ENCODE peak calls at places on chromosomes 6 and 20, in nine cellular contexts. One of them, this sample, is unnamed. For H3K4me1 and H3K9me3, the result is how much of the 10 kb centered on the place peaks cover.

GRCh38 chr6:94600648-94601047 is 976.7 kb upstream of the MANEA start:
- DNase-seq in mammary epithelial cell: no peak
- DNase-seq in stomach: no peak
- DNase-seq in H1: no peak
- DNase-seq in psoas muscle: no peak
- DNase-seq in suprapubic skin: no peak
- DNase-seq in heart left ventricle: no peak
- DNase-seq in A549: no peak
- DNase-seq in CD8-positive, alpha-beta T cell: no peak
- DNase-seq in this sample: no peak

GRCh38 chr6:31356946-31357466 is at the start of gene HLA-B:
- DNase-seq in mammary epithelial cell: peak
- DNase-seq in stomach: peak
- DNase-seq in H1: peak
- DNase-seq in psoas muscle: peak
- DNase-seq in suprapubic skin: peak
- DNase-seq in heart left ventricle: peak
- DNase-seq in A549: peak
- DNase-seq in CD8-positive, alpha-beta T cell: peak
- DNase-seq in this sample: no peak

GRCh38 chr6:66307490-66307889 is 600.5 kb upstream of the EYS start:
- DNase-seq in mammary epithelial cell: no peak
- DNase-seq in stomach: no peak
- DNase-seq in H1: no peak
- DNase-seq in psoas muscle: no peak
- DNase-seq in suprapubic skin: no peak
- DNase-seq in heart left ventricle: no peak
- DNase-seq in A549: no peak
- DNase-seq in CD8-positive, alpha-beta T cell: no peak
- DNase-seq in this sample: no peak

GRCh38 chr20:63653041-63653973 is at the start of gene STMN3:
- DNase-seq in mammary epithelial cell: peak
- DNase-seq in stomach: peak
- DNase-seq in H1: peak
- DNase-seq in psoas muscle: peak
- DNase-seq in suprapubic skin: peak
- DNase-seq in heart left ventricle: peak
- DNase-seq in A549: peak
- DNase-seq in CD8-positive, alpha-beta T cell: peak
- DNase-seq in this sample: peak

GRCh38 chr20:4067600-4068261 is 52.4 kb upstream of the RNF24 start:
- DNase-seq in mammary epithelial cell: peak
- DNase-seq in stomach: no peak
- DNase-seq in H1: no peak
- DNase-seq in psoas muscle: no peak
- DNase-seq in suprapubic skin: no peak
- DNase-seq in heart left ventricle: no peak
- DNase-seq in A549: no peak
- DNase-seq in CD8-positive, alpha-beta T cell: no peak
- DNase-seq in this sample: no peak

GRCh38 chr6:37774028-37774680 is 45.4 kb upstream of the ZFAND3 start:
- DNase-seq in mammary epithelial cell: no peak
- DNase-seq in stomach: no peak
- DNase-seq in H1: no peak
- DNase-seq in psoas muscle: no peak
- DNase-seq in suprapubic skin: no peak
- DNase-seq in heart left ventricle: no peak
- DNase-seq in A549: no peak
- DNase-seq in CD8-positive, alpha-beta T cell: no peak
- DNase-seq in this sample: no peak

GRCh38 chr6:8113260-8113659 is 10.9 kb upstream of the EEF1E1 start:
- DNase-seq in mammary epithelial cell: no peak
- DNase-seq in stomach: no peak
- DNase-seq in H1: no peak
- DNase-seq in psoas muscle: no peak
- DNase-seq in suprapubic skin: no peak
- DNase-seq in heart left ventricle: no peak
- DNase-seq in A549: no peak
- DNase-seq in CD8-positive, alpha-beta T cell: no peak
- DNase-seq in this sample: no peak

GRCh38 chr6:157227202-157228166 is 95.8 kb downstream of the TMEM242 start:
- DNase-seq in mammary epithelial cell: no peak
- DNase-seq in stomach: no peak
- DNase-seq in H1: no peak
- DNase-seq in psoas muscle: no peak
- DNase-seq in suprapubic skin: peak
- DNase-seq in heart left ventricle: no peak
- DNase-seq in A549: peak
- DNase-seq in CD8-positive, alpha-beta T cell: no peak
- DNase-seq in this sample: no peak

GRCh38 chr6:52483671-52484003 is 63.5 kb downstream of the EFHC1 start:
- DNase-seq in mammary epithelial cell: no peak
- DNase-seq in stomach: no peak
- DNase-seq in H1: no peak
- DNase-seq in psoas muscle: no peak
- DNase-seq in suprapubic skin: no peak
- DNase-seq in heart left ventricle: no peak
- DNase-seq in A549: no peak
- DNase-seq in CD8-positive, alpha-beta T cell: no peak
- DNase-seq in this sample: no peak

DNA sequence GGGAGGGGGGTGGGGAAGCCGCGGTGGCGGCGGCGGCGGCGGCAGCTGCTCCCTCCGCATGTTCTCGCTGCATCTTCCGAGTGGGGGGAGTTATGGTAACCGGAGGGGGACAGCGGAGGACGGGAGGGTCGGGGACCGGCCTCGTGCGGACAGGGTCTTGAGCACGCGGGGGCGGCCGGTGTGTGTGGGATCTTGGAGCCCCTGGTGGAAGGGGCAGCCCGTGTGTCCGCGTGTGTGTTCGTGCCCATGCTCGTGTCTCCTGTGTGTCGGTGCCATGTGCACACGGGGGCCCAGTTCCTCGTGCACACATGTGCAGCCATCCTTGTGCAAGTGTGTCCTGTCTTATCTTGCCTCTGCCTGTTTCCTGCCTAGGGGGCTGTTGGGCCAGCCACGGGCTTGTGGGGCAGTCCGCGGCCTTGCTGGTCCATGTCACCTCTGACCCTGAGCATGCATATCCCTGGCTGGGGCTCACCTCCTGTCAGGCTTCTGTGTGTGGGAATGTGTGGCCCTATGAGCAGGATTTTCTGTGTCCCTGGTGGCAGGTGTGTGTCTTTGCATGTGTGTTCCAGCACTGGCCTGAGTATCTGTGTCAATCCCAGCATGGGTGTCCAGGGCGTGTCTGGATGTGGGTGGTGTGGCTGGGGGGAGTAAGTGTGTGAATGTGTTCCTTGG is 8.5 kb downstream of the SYNGAP1 start:
- DNase-seq in mammary epithelial cell: peak
- DNase-seq in stomach: no peak
- DNase-seq in H1: no peak
- DNase-seq in psoas muscle: no peak
- DNase-seq in suprapubic skin: no peak
- DNase-seq in heart left ventricle: no peak
- DNase-seq in A549: peak
- DNase-seq in CD8-positive, alpha-beta T cell: peak
- DNase-seq in this sample: peak
- TF ChIP-seq CTCF in mammary epithelial cell: peak
- TF ChIP-seq CTCF in stomach: peak
- TF ChIP-seq CTCF in H1: no peak
- TF ChIP-seq CTCF in psoas muscle: no peak
- TF ChIP-seq CTCF in suprapubic skin: peak
- TF ChIP-seq CTCF in heart left ventricle: peak
- TF ChIP-seq CTCF in A549: no peak
- TF ChIP-seq CTCF in CD8-positive, alpha-beta T cell: peak
- TF ChIP-seq CTCF in this sample: peak

GRCh38 chr6:34961082-34961481 is 72.0 kb downstream of the ANKS1A start:
- DNase-seq in mammary epithelial cell: no peak
- DNase-seq in stomach: no peak
- DNase-seq in H1: no peak
- DNase-seq in psoas muscle: no peak
- DNase-seq in suprapubic skin: no peak
- DNase-seq in heart left ventricle: no peak
- DNase-seq in A549: no peak
- DNase-seq in CD8-positive, alpha-beta T cell: no peak
- DNase-seq in this sample: no peak
- H3K4me1 ChIP-seq in mammary epithelial cell: under half
- H3K4me1 ChIP-seq in stomach: under half
- H3K4me1 ChIP-seq in H1: under half
- H3K4me1 ChIP-seq in psoas muscle: under half
- H3K4me1 ChIP-seq in suprapubic skin: under half
- H3K4me1 ChIP-seq in heart left ventricle: half or more
- H3K4me1 ChIP-seq in A549: under half
- H3K4me1 ChIP-seq in CD8-positive, alpha-beta T cell: under half
- H3K4me1 ChIP-seq in this sample: under half

GRCh38 chr20:29313481-29313880 is 1944.0 kb upstream of the DEFB115 start:
- DNase-seq in mammary epithelial cell: no peak
- DNase-seq in stomach: no peak
- DNase-seq in H1: no peak
- DNase-seq in psoas muscle: peak
- DNase-seq in suprapubic skin: no peak
- DNase-seq in heart left ventricle: no peak
- DNase-seq in A549: no peak
- DNase-seq in CD8-positive, alpha-beta T cell: no peak
- DNase-seq in this sample: no peak
- H3K9me3 ChIP-seq in mammary epithelial cell: under half
- H3K9me3 ChIP-seq in stomach: under half
- H3K9me3 ChIP-seq in H1: half or more
- H3K9me3 ChIP-seq in psoas muscle: under half
- H3K9me3 ChIP-seq in suprapubic skin: under half
- H3K9me3 ChIP-seq in heart left ventricle: under half
- H3K9me3 ChIP-seq in A549: under half
- H3K9me3 ChIP-seq in CD8-positive, alpha-beta T cell: under half
- H3K9me3 ChIP-seq in this sample: under half

DNA sequence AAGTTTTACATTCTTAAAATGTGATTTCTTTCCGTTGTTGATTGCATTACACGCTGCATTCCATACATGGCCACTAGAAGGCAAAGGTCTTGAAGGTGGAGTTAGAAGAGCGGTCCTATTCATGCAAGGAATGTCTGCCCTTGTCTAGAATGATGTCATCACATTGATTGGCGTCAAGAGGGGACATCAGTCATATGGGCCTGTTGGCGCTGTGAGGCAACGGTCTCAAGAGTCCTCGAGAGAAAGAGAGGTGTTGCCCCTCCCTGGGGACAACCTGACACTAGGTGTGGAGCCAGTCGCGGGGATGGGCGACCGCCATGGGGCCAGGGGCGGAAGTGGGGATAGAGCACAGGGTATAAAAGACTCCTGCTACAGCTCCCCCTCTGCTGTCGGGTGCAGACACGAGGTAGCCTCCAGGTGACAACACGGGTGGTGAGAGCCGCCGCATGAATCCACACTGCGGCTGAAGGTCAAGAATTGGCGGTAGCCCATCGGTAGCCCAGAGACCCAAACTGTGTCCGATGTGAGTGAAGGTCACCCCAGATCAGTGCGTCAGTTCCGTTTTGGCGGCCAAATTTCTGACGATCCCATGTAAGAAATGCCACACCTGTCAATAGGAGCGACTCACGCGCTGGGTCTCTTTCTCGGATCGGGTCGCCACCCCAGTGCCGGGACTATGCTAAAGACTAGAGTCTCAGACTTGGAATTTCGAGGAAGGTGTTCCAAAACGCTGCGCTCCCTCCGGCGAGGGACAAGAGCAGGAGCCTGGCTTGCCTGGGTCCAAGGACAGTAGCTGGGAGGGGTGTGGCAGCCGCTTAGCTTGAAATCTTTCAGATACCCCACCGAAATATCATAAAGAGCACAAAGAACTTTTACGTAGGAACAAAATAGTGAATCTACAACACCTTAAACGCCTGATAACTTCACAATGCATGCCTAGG is 93.2 kb upstream of the ZNF184 start:
- DNase-seq in mammary epithelial cell: no peak
- DNase-seq in stomach: no peak
- DNase-seq in H1: peak
- DNase-seq in psoas muscle: no peak
- DNase-seq in suprapubic skin: no peak
- DNase-seq in heart left ventricle: no peak
- DNase-seq in A549: no peak
- DNase-seq in CD8-positive, alpha-beta T cell: no peak
- DNase-seq in this sample: no peak
- TF ChIP-seq CTCF in mammary epithelial cell: peak
- TF ChIP-seq CTCF in stomach: no peak
- TF ChIP-seq CTCF in H1: no peak
- TF ChIP-seq CTCF in psoas muscle: no peak
- TF ChIP-seq CTCF in suprapubic skin: no peak
- TF ChIP-seq CTCF in heart left ventricle: no peak
- TF ChIP-seq CTCF in A549: peak
- TF ChIP-seq CTCF in CD8-positive, alpha-beta T cell: no peak
- TF ChIP-seq CTCF in this sample: peak

GRCh38 chr20:57394087-57395082 is 3.2 kb downstream of the RBM38 start:
- DNase-seq in mammary epithelial cell: no peak
- DNase-seq in stomach: no peak
- DNase-seq in H1: no peak
- DNase-seq in psoas muscle: peak
- DNase-seq in suprapubic skin: no peak
- DNase-seq in heart left ventricle: peak
- DNase-seq in A549: no peak
- DNase-seq in CD8-positive, alpha-beta T cell: peak
- DNase-seq in this sample: no peak
- H3K4me1 ChIP-seq in mammary epithelial cell: under half
- H3K4me1 ChIP-seq in stomach: half or more
- H3K4me1 ChIP-seq in H1: under half
- H3K4me1 ChIP-seq in psoas muscle: half or more
- H3K4me1 ChIP-seq in suprapubic skin: half or more
- H3K4me1 ChIP-seq in heart left ventricle: half or more
- H3K4me1 ChIP-seq in A549: under half
- H3K4me1 ChIP-seq in CD8-positive, alpha-beta T cell: half or more
- H3K4me1 ChIP-seq in this sample: under half

DNA sequence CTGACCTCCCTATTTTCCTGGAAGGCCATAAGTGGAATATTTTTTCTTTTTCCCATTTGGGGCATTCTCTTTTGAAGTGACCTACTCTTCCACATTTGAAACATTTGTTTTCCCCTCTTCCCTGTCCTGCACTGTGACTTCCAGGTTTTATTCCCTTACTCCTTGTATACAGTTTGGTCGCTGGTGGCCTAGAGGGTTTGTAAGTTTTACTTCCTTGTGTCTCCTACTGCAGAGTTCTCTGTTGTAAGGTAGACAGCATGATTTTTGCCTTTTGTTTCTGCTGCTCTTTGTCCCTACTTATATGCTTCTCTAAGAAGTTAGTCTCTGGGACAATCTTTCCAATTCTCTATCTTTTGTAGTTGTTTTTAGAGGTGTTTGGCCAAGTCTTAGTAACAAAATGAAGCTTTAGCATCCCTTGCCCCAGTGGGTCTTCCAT is 7.4 kb upstream of the ZNFX1 start:
- DNase-seq in mammary epithelial cell: no peak
- DNase-seq in stomach: no peak
- DNase-seq in H1: no peak
- DNase-seq in psoas muscle: no peak
- DNase-seq in suprapubic skin: no peak
- DNase-seq in heart left ventricle: no peak
- DNase-seq in A549: no peak
- DNase-seq in CD8-positive, alpha-beta T cell: no peak
- DNase-seq in this sample: no peak
- H3K9me3 ChIP-seq in mammary epithelial cell: under half
- H3K9me3 ChIP-seq in stomach: under half
- H3K9me3 ChIP-seq in H1: under half
- H3K9me3 ChIP-seq in psoas muscle: under half
- H3K9me3 ChIP-seq in suprapubic skin: under half
- H3K9me3 ChIP-seq in heart left ventricle: half or more
- H3K9me3 ChIP-seq in A549: under half
- H3K9me3 ChIP-seq in CD8-positive, alpha-beta T cell: half or more
- H3K9me3 ChIP-seq in this sample: under half

GRCh38 chr20:1368448-1369199 is 24.2 kb downstream of the FKBP1A start:
- DNase-seq in mammary epithelial cell: no peak
- DNase-seq in stomach: no peak
- DNase-seq in H1: no peak
- DNase-seq in psoas muscle: no peak
- DNase-seq in suprapubic skin: no peak
- DNase-seq in heart left ventricle: no peak
- DNase-seq in A549: no peak
- DNase-seq in CD8-positive, alpha-beta T cell: no peak
- DNase-seq in this sample: no peak
- TF ChIP-seq CTCF in mammary epithelial cell: no peak
- TF ChIP-seq CTCF in stomach: no peak
- TF ChIP-seq CTCF in H1: no peak
- TF ChIP-seq CTCF in psoas muscle: no peak
- TF ChIP-seq CTCF in suprapubic skin: no peak
- TF ChIP-seq CTCF in heart left ventricle: no peak
- TF ChIP-seq CTCF in A549: no peak
- TF ChIP-seq CTCF in CD8-positive, alpha-beta T cell: no peak
- TF ChIP-seq CTCF in this sample: no peak